ENCODE peak calls at places on chromosomes 1 and 21, in four cellular contexts. W is K562, E is GM12878, A is HepG2. I is an unnamed sample.

GRCh38 chr1:218705911-218706893 is 361.1 kb downstream of the TGFB2 start:
- DNase-seq in W (no peak), E (no peak), A (peak; percentile 72), I (no peak)

GRCh38 chr21:32256873-32257620 is 21.8 kb downstream of the MIS18A start:
- DNase-seq in W (no peak), E (no peak), A (no peak), I (no peak)

GRCh38 chr1:162476620-162477019 is 21.0 kb upstream of the UHMK1 start:
- DNase-seq in W (no peak), E (no peak), A (no peak), I (no peak)

GRCh38 chr1:25031966-25032667 is 102.0 kb upstream of the RUNX3 start:
- DNase-seq in W (no peak), E (peak; percentile 94), A (no peak), I (no peak)

GRCh38 chr1:175131100-175131499 is 61.5 kb downstream of the KIAA0040 start:
- DNase-seq in W (no peak), E (no peak), A (no peak), I (no peak)

GRCh38 chr1:180525696-180526000 is 23.3 kb upstream of the ACBD6 start:
- DNase-seq in W (no peak), E (no peak), A (no peak), I (no peak)

GRCh38 chr1:40979241-40980067 is at the start of gene CTPS1:
- DNase-seq in W (peak; percentile 97), E (peak; percentile 59), A (peak; percentile 84), I (peak; percentile 94)

GRCh38 chr1:192070213-192070612 is 88.0 kb upstream of the RGS18 start:
- DNase-seq in W (no peak), E (no peak), A (no peak), I (no peak)

GRCh38 chr1:243254233-243254926 is 701 bp downstream of the CEP170 start:
- DNase-seq in W (peak; percentile 91), E (no peak), A (peak; percentile 34), I (peak; percentile 68)

GRCh38 chr1:33147997-33148314 is 33.9 kb downstream of the TRIM62 start:
- DNase-seq in W (peak; percentile 51), E (no peak), A (peak; percentile 19), I (peak; percentile 47)

GRCh38 chr1:59433440-59433813 is 136.5 kb downstream of the FGGY start:
- DNase-seq in W (no peak), E (no peak), A (no peak), I (no peak)

GRCh38 chr1:61639937-61640336 is 85.0 kb downstream of the TM2D1 start:
- DNase-seq in W (no peak), E (no peak), A (no peak), I (no peak)

GRCh38 chr1:227797612-227798011 is 17.9 kb upstream of the PRSS38 start:
- DNase-seq in W (no peak), E (no peak), A (no peak), I (no peak)

GRCh38 chr1:232678185-232678886 is 48.4 kb upstream of the SIPA1L2 start:
- DNase-seq in W (no peak), E (no peak), A (no peak), I (no peak)

GRCh38 chr1:202158810-202159533 is 1.4 kb downstream of the PTPN7 start:
- DNase-seq in W (peak; percentile 89), E (no peak), A (no peak), I (no peak)

GRCh38 chr1:153404768-153405167 is 11.6 kb upstream of the S100A7A start:
- DNase-seq in W (peak; percentile 73), E (no peak), A (peak; percentile 11), I (peak; percentile 81)

GRCh38 chr21:28793043-28793442 is 199.6 kb downstream of the LTN1 start:
- DNase-seq in W (peak; percentile 30), E (no peak), A (no peak), I (no peak)

GRCh38 chr1:206537141-206537540 is 29.8 kb downstream of the RASSF5 start:
- DNase-seq in W (no peak), E (no peak), A (no peak), I (no peak)

GRCh38 chr1:183218039-183218618 is 32.1 kb downstream of the LAMC2 start:
- DNase-seq in W (no peak), E (no peak), A (no peak), I (no peak)

GRCh38 chr1:90919190-90919719 is 102.6 kb downstream of the ZNF644 start:
- DNase-seq in W (no peak), E (peak; percentile 8), A (peak; percentile 51), I (no peak)

GRCh38 chr21:41196990-41197389 is 29.0 kb downstream of the BACE2 start:
- DNase-seq in W (no peak), E (no peak), A (no peak), I (no peak)

GRCh38 chr1:20480261-20481157 is 5.5 kb downstream of the CAMK2N1 start:
- DNase-seq in W (no peak), E (no peak), A (peak; percentile 99), I (no peak)

GRCh38 chr21:33292724-33293123 is 26.6 kb downstream of the IL10RB start:
- DNase-seq in W (no peak), E (no peak), A (no peak), I (no peak)

GRCh38 chr1:98355656-98356384 is 305.7 kb upstream of the SNX7 start:
- DNase-seq in W (no peak), E (no peak), A (no peak), I (no peak)

GRCh38 chr1:201966171-201966570 is 10.9 kb downstream of the TIMM17A start:
- DNase-seq in W (no peak), E (no peak), A (no peak), I (no peak)

GRCh38 chr1:240174734-240175133 is 83.1 kb downstream of the FMN2 start:
- DNase-seq in W (no peak), E (no peak), A (no peak), I (no peak)

GRCh38 chr1:208233978-208234377 is 10.2 kb downstream of the PLXNA2 start:
- DNase-seq in W (no peak), E (no peak), A (no peak), I (no peak)

GRCh38 chr1:84762664-84763063 is 72.4 kb upstream of the SSX2IP start:
- DNase-seq in W (no peak), E (no peak), A (no peak), I (no peak)

GRCh38 chr21:43343992-43344886 is 82.7 kb downstream of the SIK1 start:
- DNase-seq in W (no peak), E (no peak), A (no peak), I (no peak)

GRCh38 chr1:39305555-39305954 is 101.1 kb downstream of the MACF1 start:
- DNase-seq in W (no peak), E (peak; percentile 5), A (no peak), I (no peak)

GRCh38 chr1:225533238-225533637 is 105.4 kb upstream of the LBR start:
- DNase-seq in W (no peak), E (no peak), A (no peak), I (no peak)

GRCh38 chr1:219993554-219994433 is 52.5 kb downstream of the EPRS1 start:
- DNase-seq in W (no peak), E (no peak), A (peak; percentile 8), I (no peak)

GRCh38 chr1:219988387-219988786 is 57.9 kb downstream of the EPRS1 start:
- DNase-seq in W (no peak), E (peak; percentile 32), A (no peak), I (no peak)

GRCh38 chr1:219988818-219989217 is 57.5 kb downstream of the EPRS1 start:
- DNase-seq in W (no peak), E (no peak), A (no peak), I (no peak)

GRCh38 chr1:219990782-219991510 is 55.4 kb downstream of the EPRS1 start:
- DNase-seq in W (peak; percentile 56), E (no peak), A (peak; percentile 45), I (no peak)

DNA sequence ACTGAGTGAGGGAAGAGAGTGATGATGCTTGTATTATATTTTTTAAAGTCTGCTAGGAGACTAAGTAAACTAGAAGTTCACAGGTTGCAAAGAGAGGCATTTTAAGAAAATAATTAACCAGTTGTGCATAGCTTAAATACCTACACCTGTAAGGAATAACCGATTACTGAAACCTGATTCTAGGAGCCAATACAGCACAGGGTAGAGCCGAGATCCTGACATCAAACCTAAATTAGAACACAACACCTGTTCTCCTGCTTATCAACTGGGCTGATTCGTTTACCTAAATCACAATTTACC is 54.8 kb downstream of the EPRS1 start:
- DNase-seq in W (no peak), E (no peak), A (no peak), I (no peak)
- TF ChIP-seq TCF7 in W (no peak), E (no peak), A (no peak), I (no peak)

GRCh38 chr1:234591131-234591530 is 18.8 kb downstream of the IRF2BP2 start:
- DNase-seq in W (no peak), E (no peak), A (no peak), I (no peak)

GRCh38 chr1:234593109-234593508 is 16.9 kb downstream of the IRF2BP2 start:
- DNase-seq in W (no peak), E (no peak), A (no peak), I (no peak)

GRCh38 chr1:234592240-234592639 is 17.7 kb downstream of the IRF2BP2 start:
- DNase-seq in W (peak; percentile 65), E (no peak), A (no peak), I (no peak)

GRCh38 chr1:234595899-234596298 is 14.1 kb downstream of the IRF2BP2 start:
- DNase-seq in W (no peak), E (no peak), A (no peak), I (no peak)

DNA sequence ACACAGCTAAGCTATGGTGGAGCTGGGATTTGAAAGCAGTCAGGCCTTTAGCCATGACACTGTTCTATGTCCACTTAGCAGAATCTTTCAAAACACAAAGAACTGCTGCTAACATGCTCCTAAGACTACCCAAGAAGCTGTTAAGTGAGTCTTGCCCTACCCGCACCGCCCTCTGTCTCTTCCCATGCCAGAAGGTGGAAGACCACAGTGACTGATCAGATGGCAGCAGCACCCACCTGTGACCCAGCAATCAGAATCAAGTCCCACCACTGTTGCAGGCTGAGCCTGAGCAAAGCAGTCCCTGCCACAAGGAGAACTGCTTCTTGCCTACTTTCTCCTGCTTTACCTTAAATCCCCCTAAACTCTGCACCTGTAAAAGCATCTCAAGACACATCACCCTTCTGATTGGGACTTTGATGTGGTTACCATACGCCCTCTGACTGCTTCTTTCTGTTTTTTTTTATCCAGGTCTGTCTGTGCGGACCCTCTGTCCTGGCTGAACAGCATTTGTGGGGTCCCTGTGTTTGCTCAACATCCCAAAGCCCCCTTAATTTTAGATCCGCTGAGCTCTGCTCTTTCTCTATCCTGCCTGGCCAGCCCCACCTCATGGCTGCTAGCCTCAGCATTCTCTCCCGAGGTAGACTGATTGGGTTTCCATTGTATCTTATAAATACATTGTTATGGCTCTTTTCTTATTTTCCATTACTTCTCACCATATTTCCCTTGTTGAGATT is 16.0 kb downstream of the IRF2BP2 start:
- DNase-seq in W (no peak), E (no peak), A (no peak), I (no peak)
- TF ChIP-seq TCF7 in W (no peak), E (no peak), A (no peak), I (no peak)

GRCh38 chr1:198669023-198669698 is 30.3 kb downstream of the PTPRC start:
- DNase-seq in W (peak; percentile 53), E (peak; percentile 77), A (peak; percentile 16), I (no peak)

GRCh38 chr1:198669771-198670170 is 30.9 kb downstream of the PTPRC start:
- DNase-seq in W (no peak), E (no peak), A (no peak), I (no peak)

GRCh38 chr1:198667186-198667585 is 28.3 kb downstream of the PTPRC start:
- DNase-seq in W (no peak), E (no peak), A (no peak), I (no peak)

GRCh38 chr1:198671136-198671535 is 32.3 kb downstream of the PTPRC start:
- DNase-seq in W (no peak), E (no peak), A (no peak), I (no peak)

GRCh38 chr1:198667796-198668195 is 29.0 kb downstream of the PTPRC start:
- DNase-seq in W (no peak), E (no peak), A (no peak), I (no peak)
- TF ChIP-seq TCF7 in W (no peak), E (no peak), A (no peak), I (no peak)

GRCh38 chr1:94329276-94329675 is 88.9 kb upstream of the ABCD3 start:
- DNase-seq in W (no peak), E (no peak), A (no peak), I (no peak)
- TF ChIP-seq TCF7 in W (no peak), E (no peak), A (no peak), I (no peak)

I was measured in WTC11.